ENCODE peak calls at places on chromosomes 11 and 22, in four cellular contexts. C, P, G and T are unnamed samples.

GRCh38 chr11:2775083-2775625 is 75.4 kb upstream of the KCNQ1OT1 start:
- DNase-seq in G (no peak), C (no peak), P (no peak), T (no peak)

GRCh38 chr22:46761539-46762237 is 762 bp upstream of the TBC1D22A start:
- DNase-seq in G (no peak), C (no peak), P (no peak), T (no peak)

GRCh38 chr11:122697636-122698167 is 42.2 kb downstream of the UBASH3B start:
- DNase-seq in G (no peak), C (no peak), P (no peak), T (no peak)

GRCh38 chr22:36366291-36366708 is 21.5 kb downstream of the MYH9 start:
- DNase-seq in P (no peak), G (no peak), C (no peak), T (peak; percentile 54)

GRCh38 chr11:131370901-131371790 is 731 bp downstream of the NTM start:
- DNase-seq in C (no peak), P (no peak), G (no peak), T (no peak)

GRCh38 chr11:70913715-70914231 is 338.6 kb downstream of the SHANK2 start:
- DNase-seq in G (no peak), C (peak; percentile 58), P (no peak), T (no peak)

GRCh38 chr11:24239016-24239720 is 257.7 kb upstream of the LUZP2 start:
- DNase-seq in C (no peak), P (no peak), G (no peak), T (no peak)

GRCh38 chr11:124961972-124962609 is 8.1 kb downstream of the CCDC15 start:
- DNase-seq in G (peak; percentile 71), P (peak; percentile 78), C (no peak), T (peak; percentile 86)

GRCh38 chr11:13952668-13953067 is 9.9 kb upstream of the SPON1 start:
- DNase-seq in G (no peak), C (no peak), P (no peak), T (no peak)

GRCh38 chr11:72793452-72794367 is at the start of gene STARD10:
- DNase-seq in C (peak; percentile 93), P (peak; percentile 90), G (peak; percentile 87), T (peak; percentile 96)

GRCh38 chr11:77155556-77156130 is 27.6 kb downstream of the MYO7A start:
- DNase-seq in G (no peak), P (no peak), C (no peak), T (no peak)

GRCh38 chr11:77155082-77155475 is 27.0 kb downstream of the MYO7A start:
- DNase-seq in P (no peak), C (no peak), G (no peak), T (no peak)

GRCh38 chr11:77158041-77158695 is 30.1 kb downstream of the MYO7A start:
- DNase-seq in P (no peak), C (no peak), G (no peak), T (no peak)

GRCh38 chr11:77154381-77155081 is 26.5 kb downstream of the MYO7A start:
- DNase-seq in C (no peak), G (no peak), P (no peak), T (peak; percentile 38)

DNA sequence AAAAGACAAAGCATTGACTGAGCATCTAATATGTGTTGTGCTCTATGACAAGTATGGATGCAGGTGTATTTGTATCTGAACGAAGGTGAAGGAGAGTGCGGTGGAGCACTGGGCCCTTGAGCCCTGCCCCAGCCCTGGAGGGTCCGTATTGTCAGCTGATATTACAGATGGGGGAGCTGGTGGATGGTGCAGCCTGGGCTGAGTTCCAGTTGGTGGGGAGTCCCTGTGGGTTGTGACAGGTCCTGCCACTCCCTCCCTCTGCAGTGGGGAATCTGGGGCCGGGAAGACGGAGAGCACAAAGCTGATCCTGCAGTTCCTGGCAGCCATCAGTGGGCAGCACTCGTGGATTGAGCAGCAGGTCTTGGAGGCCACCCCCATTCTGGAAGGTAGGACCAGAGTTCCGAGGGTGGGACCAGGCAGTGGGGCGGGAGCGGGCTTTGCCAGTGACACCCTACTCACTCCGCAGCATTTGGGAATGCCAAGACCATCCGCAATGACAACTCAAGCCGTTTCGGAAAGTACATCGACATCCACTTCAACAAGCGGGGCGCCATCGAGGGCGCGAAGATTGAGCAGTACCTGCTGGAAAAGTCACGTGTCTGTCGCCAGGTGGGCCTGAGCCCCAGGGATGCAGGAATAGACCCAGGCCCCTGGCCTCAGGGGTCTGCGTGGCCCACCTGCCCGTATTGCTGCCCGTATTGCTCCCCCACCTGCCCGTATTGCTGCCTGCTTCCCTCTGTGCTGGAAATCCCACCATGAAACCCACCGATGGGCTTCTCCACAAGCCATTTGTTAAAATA is 28.6 kb downstream of the MYO7A start:
- DNase-seq in C (no peak), P (no peak), G (no peak), T (no peak)
- H3K9ac ChIP-seq in C (no peak overlapping the region), P (no peak overlapping the region), G (no peak overlapping the region), T (no peak overlapping the region)

GRCh38 chr22:40054486-40054885 is 59.7 kb downstream of the FAM83F start:
- DNase-seq in P (no peak), G (no peak), C (no peak), T (no peak)
- TF ChIP-seq EZH2 in P (no peak), G (no peak), C (no peak), T (no peak)

DNA sequence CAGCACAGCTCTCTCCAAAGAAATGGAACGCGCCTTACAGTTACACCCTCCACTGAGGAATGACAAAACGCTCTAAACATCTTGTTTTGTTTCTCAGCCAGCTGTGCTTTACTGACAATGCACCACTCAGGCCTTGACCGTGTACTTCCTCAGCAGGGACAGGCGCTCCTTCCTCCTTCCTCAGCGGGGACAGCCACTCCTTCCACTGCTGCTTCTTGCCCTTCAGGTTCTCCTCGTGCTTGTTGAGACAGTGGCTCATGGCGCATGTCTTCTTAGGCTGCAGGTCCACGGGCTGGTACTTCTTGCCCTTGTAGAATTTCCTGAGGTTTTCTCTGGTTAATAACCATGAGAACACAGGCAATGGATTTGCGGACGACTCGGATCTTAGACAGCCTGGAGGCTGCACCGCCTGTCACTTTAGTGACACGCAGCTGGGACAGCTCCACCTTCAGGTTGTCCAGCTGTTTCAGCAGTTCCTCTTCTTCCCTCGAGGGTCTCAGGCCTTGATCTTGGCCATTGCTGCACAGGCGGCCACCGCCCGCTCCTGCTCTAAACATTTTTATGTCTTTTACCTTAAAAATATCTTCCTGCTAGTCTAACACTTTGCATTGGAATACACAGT is 613.8 kb downstream of the BRD1 start:
- DNase-seq in P (no peak), C (peak; percentile 32), G (no peak), T (no peak)
- H3K9me3 ChIP-seq in P (peaks cover 15% of the 10 kb centered on the region), C (peaks cover 3% of the 10 kb centered on the region), G (no peaks in the 10 kb centered on the region), T (peaks cover 11% of the 10 kb centered on the region)

GRCh38 chr11:74418509-74418895 is 20.3 kb upstream of the PGM2L1 start:
- DNase-seq in P (peak; percentile 6), G (no peak), C (no peak), T (peak; percentile 95)
- H3K9ac ChIP-seq in P (no peak overlapping the region), G (no peak overlapping the region), C (no peak overlapping the region), T (peak overlapping the region; percentile 88)

GRCh38 chr11:31798057-31799035 is 12.8 kb downstream of the PAX6 start:
- DNase-seq in P (no peak), G (no peak), C (peak; percentile 89), T (no peak)
- TF ChIP-seq EZH2 in P (no peak), G (no peak), C (no peak), T (peak; percentile 84)

DNA sequence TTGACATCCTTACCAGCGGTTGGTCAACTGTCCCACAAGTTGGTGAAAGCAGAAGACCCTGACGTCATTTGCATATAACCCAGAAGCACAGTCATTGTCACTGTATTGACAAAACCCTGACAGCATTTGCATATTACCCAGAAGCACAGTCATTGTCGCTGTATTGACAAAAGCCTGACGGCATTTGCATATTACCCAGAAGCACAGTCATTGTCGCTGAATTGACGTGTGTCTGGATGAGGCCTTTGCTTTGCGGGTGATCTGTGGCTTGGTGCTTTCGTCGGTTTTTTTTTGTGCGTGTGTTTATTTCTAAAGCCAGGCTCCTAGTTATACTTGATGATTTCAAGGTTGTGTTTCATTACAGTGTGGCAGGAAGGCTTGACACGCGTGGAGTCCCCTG is 1145.2 kb downstream of the BRD1 start:
- DNase-seq in G (no peak), C (no peak), P (no peak), T (no peak)
- H3K9me3 ChIP-seq in G (no peaks in the 10 kb centered on the region), C (no peaks in the 10 kb centered on the region), P (no peaks in the 10 kb centered on the region), T (peaks cover 16% of the 10 kb centered on the region)

GRCh38 chr11:33376331-33377099 is 119.3 kb downstream of the HIPK3 start:
- DNase-seq in G (no peak), C (peak; percentile 70), P (no peak), T (no peak)

GRCh38 chr11:33377852-33378385 is 120.7 kb downstream of the HIPK3 start:
- DNase-seq in G (no peak), P (no peak), C (no peak), T (peak; percentile 51)

GRCh38 chr11:33375236-33375635 is 118.1 kb downstream of the HIPK3 start:
- DNase-seq in C (no peak), G (no peak), P (no peak), T (no peak)

GRCh38 chr11:33375688-33376311 is 118.6 kb downstream of the HIPK3 start:
- DNase-seq in P (no peak), C (peak; percentile 72), G (no peak), T (peak; percentile 13)

GRCh38 chr11:33377100-33377851 is 120.1 kb downstream of the HIPK3 start:
- DNase-seq in P (no peak), G (no peak), C (no peak), T (peak; percentile 25)
- H3K9ac ChIP-seq in P (no peak overlapping the region), G (no peak overlapping the region), C (no peak overlapping the region), T (peak overlapping the region; percentile 63)

DNA sequence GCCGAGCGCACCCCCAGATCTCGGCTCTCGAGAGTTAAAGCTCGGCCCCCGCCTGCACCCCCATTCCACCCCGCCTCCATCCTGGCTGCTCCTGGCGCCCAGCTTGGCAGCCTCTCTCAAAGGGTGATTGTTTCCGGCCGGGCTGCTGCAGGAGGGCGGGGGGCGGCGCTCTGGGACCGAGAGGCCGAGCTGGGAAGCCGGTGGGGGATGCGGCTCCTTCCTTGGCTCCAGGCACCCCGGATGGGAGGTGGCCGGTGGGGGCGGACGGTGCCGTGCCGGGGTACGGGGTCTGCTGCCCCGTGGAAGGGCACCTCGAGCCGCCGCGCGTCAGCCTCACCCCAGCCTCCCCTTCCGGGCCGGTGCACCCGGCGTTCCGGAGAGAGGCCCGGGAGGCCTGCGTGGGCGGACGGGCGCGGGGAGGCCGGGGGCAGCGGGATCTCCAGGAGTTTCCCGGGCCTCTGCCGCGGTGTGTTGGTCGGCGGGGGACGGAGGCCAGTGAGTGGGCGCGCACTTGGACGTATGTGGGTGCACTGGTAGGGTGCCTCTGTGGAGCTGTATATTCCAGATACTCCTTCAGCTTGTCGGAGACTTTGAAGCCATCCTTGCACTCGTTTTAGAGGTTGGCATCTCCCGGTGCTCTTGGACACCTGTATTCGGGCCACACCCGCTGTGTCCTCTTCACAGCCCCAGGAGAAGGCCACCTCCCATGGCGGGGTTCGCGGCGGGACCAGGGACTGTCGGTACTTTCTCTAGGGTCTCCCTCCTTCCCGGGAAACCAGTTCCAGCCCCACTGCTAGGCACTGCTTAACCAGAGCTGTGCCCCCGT is 679 bp upstream of the B3GAT1 start:
- DNase-seq in G (no peak), C (peak; percentile 75), P (no peak), T (no peak)
- TF ChIP-seq EZH2 in G (no peak), C (no peak), P (no peak), T (peak; percentile 75)

GRCh38 chr11:100676901-100677300 is 10.2 kb upstream of the ARHGAP42 start:
- DNase-seq in G (peak; percentile 4), C (no peak), P (peak; percentile 38), T (no peak)

GRCh38 chr11:100673063-100673462 is 14.0 kb upstream of the ARHGAP42 start:
- DNase-seq in C (no peak), G (no peak), P (no peak), T (no peak)

GRCh38 chr11:100674212-100674611 is 12.9 kb upstream of the ARHGAP42 start:
- DNase-seq in C (no peak), P (no peak), G (no peak), T (no peak)

GRCh38 chr11:100677796-100678195 is 9.3 kb upstream of the ARHGAP42 start:
- DNase-seq in P (no peak), G (no peak), C (no peak), T (no peak)

GRCh38 chr11:100675115-100675650 is 11.9 kb upstream of the ARHGAP42 start:
- DNase-seq in C (no peak), G (no peak), P (no peak), T (no peak)
- H3K9me3 ChIP-seq in C (no peaks in the 10 kb centered on the region), G (no peaks in the 10 kb centered on the region), P (no peaks in the 10 kb centered on the region), T (no peaks in the 10 kb centered on the region)